ENCODE peak calls at places on chromosomes 12 and 14, in five cellular contexts. U is K562, E is HepG2, C is H1, Z is GM12878. A is an unnamed sample.

GRCh38 chr12:20588057-20588456 is 107.1 kb upstream of the SLCO1C1 start:
- DNase-seq in U (no peak), E (no peak), C (no peak), Z (no peak), A (no peak)

GRCh38 chr12:1006255-1006654 is 15.2 kb downstream of the ERC1 start:
- DNase-seq in U (no peak), E (no peak), C (no peak), Z (no peak), A (no peak)

GRCh38 chr14:100402631-100403030 is 79.5 kb downstream of the SLC25A47 start:
- DNase-seq in U (no peak), E (no peak), C (no peak), Z (no peak), A (no peak)

GRCh38 chr14:99508896-99509629 is 27.9 kb downstream of the CCNK start:
- DNase-seq in U (peak; percentile 23), E (no peak), C (no peak), Z (no peak), A (peak; percentile 51)

GRCh38 chr14:100773331-100774163 is 46.9 kb downstream of the DLK1 start:
- DNase-seq in U (no peak), E (no peak), C (no peak), Z (no peak), A (no peak)

GRCh38 chr12:40325349-40325960 is 100.7 kb downstream of the LRRK2 start:
- DNase-seq in U (peak; percentile 8), E (peak; percentile 41), C (no peak), Z (no peak), A (peak; percentile 76)

GRCh38 chr14:57961793-57962075 is 95.8 kb upstream of the SLC35F4 start:
- DNase-seq in U (no peak), E (no peak), C (no peak), Z (no peak), A (no peak)

GRCh38 chr12:68040450-68041075 is 51.3 kb downstream of the IFNG-AS1 start:
- DNase-seq in U (peak; percentile 69), E (peak; percentile 53), C (no peak), Z (peak; percentile 26), A (peak; percentile 88)

GRCh38 chr12:108375986-108376663 is 37.0 kb upstream of the CMKLR1 start:
- DNase-seq in U (no peak), E (no peak), C (no peak), Z (no peak), A (no peak)

GRCh38 chr12:110776410-110776809 is 33.7 kb upstream of the PPP1CC start:
- DNase-seq in U (no peak), E (no peak), C (no peak), Z (peak; percentile 96), A (no peak)

GRCh38 chr12:129200576-129200975 is 347.3 kb downstream of the GLT1D1 start:
- DNase-seq in U (no peak), E (no peak), C (no peak), Z (no peak), A (no peak)

GRCh38 chr14:32233292-32233691 is 30.2 kb upstream of the RNU6-8 start:
- DNase-seq in U (no peak), E (no peak), C (no peak), Z (no peak), A (no peak)

GRCh38 chr12:75945581-75945980 is 86.0 kb downstream of the PHLDA1 start:
- DNase-seq in U (no peak), E (no peak), C (no peak), Z (no peak), A (no peak)

GRCh38 chr12:110615171-110615570 is 1.2 kb downstream of the TCTN1 start:
- DNase-seq in U (no peak), E (no peak), C (no peak), Z (no peak), A (no peak)

GRCh38 chr14:67940476-67940875 is 120.9 kb downstream of the RAD51B start:
- DNase-seq in U (no peak), E (peak; percentile 27), C (no peak), Z (no peak), A (no peak)

GRCh38 chr12:105206686-105207374 is 29.1 kb downstream of the APPL2 start:
- DNase-seq in U (no peak), E (no peak), C (no peak), Z (no peak), A (no peak)

GRCh38 chr12:113097716-113098427 is 37.7 kb downstream of the RASAL1 start:
- DNase-seq in U (peak; percentile 43), E (no peak), C (no peak), Z (no peak), A (peak; percentile 62)

GRCh38 chr14:101878222-101879211 is 85.9 kb upstream of the DYNC1H1 start:
- DNase-seq in U (no peak), E (no peak), C (no peak), Z (no peak), A (no peak)

GRCh38 chr14:63478024-63478423 is 65.2 kb downstream of the PPP2R5E start:
- DNase-seq in U (no peak), E (no peak), C (no peak), Z (peak; percentile 79), A (no peak)

GRCh38 chr12:6193853-6194815 is 6.1 kb upstream of the CD9 start:
- DNase-seq in U (no peak), E (no peak), C (no peak), Z (no peak), A (peak; percentile 78)

GRCh38 chr12:69985656-69986055 is 160.6 kb downstream of the MYRFL start:
- DNase-seq in U (peak; percentile 32), E (peak; percentile 24), C (peak; percentile 7), Z (no peak), A (peak; percentile 62)

GRCh38 chr14:105475916-105476845 is 1.6 kb downstream of the CRIP2 start:
- DNase-seq in U (no peak), E (peak; percentile 57), C (no peak), Z (no peak), A (peak; percentile 55)

GRCh38 chr12:96164951-96165858 is 29.0 kb upstream of the ELK3 start:
- DNase-seq in U (no peak), E (no peak), C (no peak), Z (no peak), A (no peak)

GRCh38 chr12:100668939-100669536 is 95.6 kb downstream of the GAS2L3 start:
- DNase-seq in U (peak; percentile 63), E (peak; percentile 66), C (peak; percentile 61), Z (no peak), A (peak; percentile 89)

GRCh38 chr12:44716681-44717080 is 159.4 kb downstream of the NELL2 start:
- DNase-seq in U (no peak), E (no peak), C (no peak), Z (no peak), A (no peak)

GRCh38 chr14:59688224-59689170 is 111.9 kb upstream of the CCDC175 start:
- DNase-seq in U (peak; percentile 9), E (peak; percentile 20), C (peak; percentile 19), Z (no peak), A (peak; percentile 82)

GRCh38 chr12:109209082-109209481 is 92.7 kb downstream of the ACACB start:
- DNase-seq in U (no peak), E (no peak), C (no peak), Z (no peak), A (no peak)

GRCh38 chr12:81083906-81084513 is 6.1 kb downstream of the ACSS3 start:
- DNase-seq in U (no peak), E (no peak), C (no peak), Z (no peak), A (no peak)

GRCh38 chr12:113194971-113195391 is 9.5 kb downstream of the RITA1 start:
- DNase-seq in U (no peak), E (no peak), C (no peak), Z (no peak), A (no peak)

GRCh38 chr14:94681300-94682060 is 69.3 kb downstream of the SERPINA3 start:
- DNase-seq in U (peak; percentile 41), E (peak; percentile 78), C (no peak), Z (no peak), A (peak; percentile 80)

GRCh38 chr12:102824218-102824835 is 92.7 kb downstream of the PAH start:
- DNase-seq in U (peak; percentile 38), E (peak; percentile 18), C (peak; percentile 65), Z (no peak), A (peak; percentile 93)
- TF ChIP-seq EZH2 in U (no peak), E (no peak), C (peak; percentile 30), Z (no peak), A (no peak)

DNA sequence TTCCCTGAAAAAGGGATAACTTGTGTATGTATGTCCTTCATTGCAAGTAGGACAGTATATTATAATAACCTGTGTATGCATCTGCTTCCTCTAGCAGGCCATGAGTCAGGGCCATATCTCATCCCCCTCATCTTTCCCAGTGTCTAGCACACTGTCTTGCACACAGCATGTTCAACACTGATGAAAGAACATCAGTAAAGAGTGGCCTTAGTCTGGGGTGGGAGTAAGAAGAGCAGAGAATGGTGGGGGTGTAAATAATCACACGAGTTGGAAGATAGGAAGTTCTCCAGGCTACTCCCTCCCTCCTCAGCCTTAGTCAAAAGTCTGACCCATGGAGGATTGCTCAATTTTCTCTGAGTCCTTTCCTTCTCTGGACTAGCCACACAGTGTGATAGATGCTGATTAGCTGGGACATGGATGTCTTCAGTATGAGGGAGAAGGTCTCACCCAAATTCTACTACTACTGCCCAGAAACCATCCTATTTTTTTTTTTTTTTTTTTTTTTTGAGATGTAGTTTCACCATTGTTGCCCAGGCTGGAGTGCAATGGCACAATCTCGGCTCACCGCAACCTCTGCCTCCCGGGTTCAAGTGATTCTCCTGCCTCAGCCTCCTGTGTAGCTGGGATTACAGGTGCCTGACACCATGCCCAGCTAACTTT is 14.6 kb upstream of the SP1 start:
- DNase-seq in U (peak; percentile 54), E (no peak), C (no peak), Z (no peak), A (no peak)
- H3K4me1 ChIP-seq in U (peaks cover 30% of the 10 kb centered on the region), E (peaks cover 10% of the 10 kb centered on the region), C (no peaks in the 10 kb centered on the region), Z (peaks cover 3% of the 10 kb centered on the region), A (peaks cover 2% of the 10 kb centered on the region)

DNA sequence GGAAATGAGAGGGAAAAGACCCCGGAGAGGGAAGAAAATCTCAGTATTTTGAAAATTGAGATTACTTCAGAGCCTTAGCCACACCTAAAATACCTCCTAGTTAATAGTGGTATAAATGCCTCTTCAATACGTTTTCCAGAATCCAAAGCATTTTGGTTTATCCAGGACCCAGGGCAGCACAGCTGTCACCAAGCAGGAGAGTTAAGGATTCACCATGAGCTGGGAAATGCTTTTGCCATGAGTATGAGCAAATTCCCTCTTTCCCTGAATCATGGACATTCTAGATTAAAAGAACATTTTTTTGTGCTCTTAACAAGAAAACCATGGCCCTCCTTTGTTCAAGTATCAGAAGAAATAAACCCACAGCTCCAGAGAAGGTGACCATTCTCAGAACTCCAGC is 21.8 kb upstream of the RTRAF start:
- DNase-seq in U (no peak), E (no peak), C (no peak), Z (no peak), A (no peak)
- TF ChIP-seq CREB1 in U (no peak), E (no peak), C (no peak), Z (no peak), A (no peak)

GRCh38 chr12:57739387-57739786 is 845 bp upstream of the AGAP2 start:
- DNase-seq in U (no peak), E (no peak), C (no peak), Z (no peak), A (no peak)
- TF ChIP-seq EZH2 in U (no peak), E (no peak), C (no peak), Z (no peak), A (no peak)

GRCh38 chr12:53048780-53049401 is 974 bp upstream of the TNS2 start:
- DNase-seq in U (peak; percentile 38), E (peak; percentile 40), C (no peak), Z (no peak), A (peak; percentile 88)
- H3K4me1 ChIP-seq in U (peaks cover 88% of the 10 kb centered on the region), E (peaks cover 79% of the 10 kb centered on the region), C (peaks cover 47% of the 10 kb centered on the region), Z (peaks cover 19% of the 10 kb centered on the region), A (peaks cover 75% of the 10 kb centered on the region)